ENCODE peak calls at places on chromosomes 13 and 19, in four cellular contexts. M is retinal pigment epithelial cell, O is tibial nerve, P is adrenal gland. T is an unnamed sample.

GRCh38 chr13:65508338-65508737 is 1721.8 kb downstream of the PCDH9 start:
- DNase-seq in P (no peak), M (no peak), O (no peak), T (no peak)

GRCh38 chr19:23345838-23346237 is 49.4 kb downstream of the ZNF91 start:
- DNase-seq in O (no peak), M (no peak), P (no peak), T (no peak)

GRCh38 chr19:23699521-23699860 is 12.5 kb upstream of the ZNF675 start:
- DNase-seq in M (no peak), O (no peak), P (no peak), T (no peak)

GRCh38 chr13:71661921-71662320 is 205.1 kb downstream of the DACH1 start:
- DNase-seq in M (no peak), O (no peak), P (no peak), T (no peak)

GRCh38 chr13:97223711-97224461 is 1.8 kb downstream of the MBNL2 start:
- DNase-seq in P (peak; percentile 73), M (peak; percentile 75), O (peak; percentile 81), T (no peak)

GRCh38 chr19:46211201-46211881 is 18.2 kb upstream of the IGFL1 start:
- DNase-seq in O (no peak), P (no peak), M (no peak), T (peak; percentile 48)

GRCh38 chr19:45952691-45953505 is 20.8 kb downstream of the NOVA2 start:
- DNase-seq in P (peak; percentile 61), M (no peak), O (no peak), T (no peak)

GRCh38 chr19:16062789-16063188 is 13.5 kb upstream of the TPM4 start:
- DNase-seq in O (no peak), P (peak; percentile 76), M (no peak), T (no peak)

GRCh38 chr13:71621152-71622124 is 245.6 kb downstream of the DACH1 start:
- DNase-seq in M (no peak), O (no peak), P (no peak), T (no peak)

GRCh38 chr13:73691891-73692290 is 442.3 kb downstream of the KLF12 start:
- DNase-seq in O (no peak), M (no peak), P (no peak), T (no peak)

GRCh38 chr13:80655778-80656518 is 315.0 kb upstream of the SPRY2 start:
- DNase-seq in O (no peak), P (no peak), M (no peak), T (no peak)
- TF ChIP-seq CTCF in O (no peak), P (no peak), M (no peak), T (no peak)

GRCh38 chr19:2110822-2111221 is 14.1 kb downstream of the IZUMO4 start:
- DNase-seq in M (no peak), O (no peak), P (no peak), T (no peak)
- TF ChIP-seq CTCF in M (peak; percentile 27), O (no peak), P (no peak), T (no peak)

GRCh38 chr13:90414691-90415596 is 932.5 kb upstream of the MIR17HG start:
- DNase-seq in O (no peak), M (peak; percentile 17), P (no peak), T (no peak)

GRCh38 chr13:90415902-90416301 is 931.6 kb upstream of the MIR17HG start:
- DNase-seq in M (no peak), P (no peak), O (no peak), T (no peak)

GRCh38 chr13:90416938-90417337 is 930.5 kb upstream of the MIR17HG start:
- DNase-seq in P (no peak), M (peak; percentile 19), O (no peak), T (no peak)

GRCh38 chr13:90416519-90416918 is 931.0 kb upstream of the MIR17HG start:
- DNase-seq in P (no peak), O (peak; percentile 7), M (no peak), T (no peak)

DNA sequence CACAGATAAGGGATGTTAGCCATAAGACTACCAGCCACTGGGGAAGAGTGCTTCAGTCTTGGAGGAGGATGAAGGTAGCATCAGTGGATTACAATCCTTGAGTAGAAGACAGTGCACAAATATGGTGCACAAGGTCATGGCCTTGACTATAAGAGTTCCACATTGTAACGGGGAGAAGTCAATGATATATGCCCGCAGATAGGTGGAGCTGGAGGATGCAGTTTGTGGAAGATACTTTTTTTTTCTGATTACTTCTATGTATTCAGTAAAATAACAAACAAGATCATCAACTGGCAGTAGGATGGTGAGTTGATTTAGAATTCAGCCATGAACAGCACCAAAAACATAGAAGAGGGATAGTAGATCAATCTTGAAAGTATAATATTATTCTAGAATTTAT is 926.8 kb upstream of the MIR17HG start:
- DNase-seq in P (no peak), O (no peak), M (no peak), T (no peak)
- TF ChIP-seq CTCF in P (no peak), O (no peak), M (no peak), T (no peak)

DNA sequence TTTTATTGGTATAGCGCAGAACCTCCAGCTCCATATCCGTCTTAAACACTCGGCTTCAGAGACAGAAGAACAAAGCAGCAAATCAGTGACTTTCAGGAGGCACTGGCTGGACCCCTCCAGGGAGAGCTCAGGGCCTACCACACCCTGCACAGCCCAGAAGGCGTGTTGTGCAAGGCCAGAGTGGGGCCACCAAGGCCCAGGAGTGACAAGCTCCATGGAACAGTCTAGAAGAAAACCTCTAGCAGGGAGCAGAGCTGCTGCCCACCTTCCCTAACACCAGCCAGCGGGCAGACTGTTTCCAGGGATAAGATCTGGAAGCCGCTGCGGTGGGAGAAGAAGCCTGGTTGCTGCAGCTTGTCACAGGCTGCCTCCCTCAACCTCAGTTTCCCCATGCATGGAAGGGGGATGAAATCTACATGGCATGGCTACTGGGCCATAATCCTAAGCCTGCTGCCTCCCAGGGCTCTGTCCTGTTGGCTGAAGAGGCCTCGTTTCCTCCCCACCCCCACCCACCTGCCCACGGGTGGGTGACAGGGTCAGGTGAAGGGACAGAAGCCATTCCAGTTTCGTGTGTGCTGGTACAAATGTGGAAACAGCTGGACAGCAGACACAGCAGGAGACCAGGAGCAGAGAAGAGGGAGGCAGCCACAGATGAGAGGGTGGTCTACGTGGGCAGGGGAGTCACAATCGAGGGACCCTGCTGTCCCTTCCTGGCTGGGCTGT is 57.4 kb downstream of the PEPD start:
- DNase-seq in M (no peak), O (no peak), P (no peak), T (peak; percentile 32)
- TF ChIP-seq CTCF in M (no peak), O (no peak), P (no peak), T (no peak)

GRCh38 chr19:50290011-50290410 is 39.2 kb downstream of the KCNC3 start:
- DNase-seq in M (no peak), P (no peak), O (no peak), T (no peak)
- TF ChIP-seq CTCF in M (no peak), P (no peak), O (no peak), T (no peak)

GRCh38 chr13:48798180-48798579 is 144.5 kb downstream of the CYSLTR2 start:
- DNase-seq in M (no peak), O (no peak), P (no peak), T (no peak)
- TF ChIP-seq CTCF in M (no peak), O (no peak), P (no peak), T (no peak)

GRCh38 chr19:10712041-10712440 is 5.8 kb upstream of the DNM2 start:
- DNase-seq in M (no peak), P (no peak), O (no peak), T (no peak)
- TF ChIP-seq CTCF in M (no peak), P (no peak), O (peak; percentile 8), T (no peak)